ENCODE peak calls at places on chromosome 1, in seven cellular contexts. L, A, S, U, N, Y and R are unnamed samples.

GRCh38 chr1:230778916-230779590 is 31.9 kb downstream of the CAPN9 start:
- DNase-seq in Y (no peak), N (no peak), A (no peak), S (peak), U (no peak), L (no peak), R (no peak)

GRCh38 chr1:3114131-3114744 is 45.2 kb downstream of the PRDM16 start:
- DNase-seq in L (no peak), S (no peak), Y (no peak), N (no peak), U (no peak), A (no peak), R (no peak)

GRCh38 chr1:220300442-220301121 is 28.3 kb upstream of the RAB3GAP2 start:
- DNase-seq in S (peak), N (no peak), U (peak), A (no peak), L (no peak), Y (peak), R (no peak)

GRCh38 chr1:180186831-180187230 is 32.2 kb downstream of the QSOX1 start:
- DNase-seq in Y (no peak), S (peak), N (no peak), A (no peak), U (no peak), L (no peak), R (no peak)

GRCh38 chr1:75310067-75310466 is 175.9 kb downstream of the LHX8 start:
- DNase-seq in U (no peak), L (no peak), Y (no peak), S (peak), A (no peak), N (no peak), R (no peak)

GRCh38 chr1:230137328-230137815 is 70.3 kb downstream of the GALNT2 start:
- DNase-seq in N (no peak), S (no peak), L (no peak), U (no peak), Y (no peak), A (no peak), R (no peak)

GRCh38 chr1:182301467-182302198 is 90.0 kb downstream of the GLUL start:
- DNase-seq in Y (peak), L (no peak), A (peak), U (no peak), N (no peak), S (peak), R (peak)

GRCh38 chr1:6508154-6508875 is 16.8 kb upstream of the PLEKHG5 start:
- DNase-seq in S (no peak), A (no peak), U (no peak), L (no peak), N (no peak), Y (no peak), R (no peak)

GRCh38 chr1:227885648-227886502 is 61.9 kb downstream of the WNT9A start:
- DNase-seq in U (no peak), S (peak), A (no peak), L (no peak), Y (no peak), N (no peak), R (no peak)

GRCh38 chr1:171372418-171373088 is 58.6 kb downstream of the FMO4 start:
- DNase-seq in S (peak), U (no peak), L (no peak), A (no peak), N (no peak), Y (no peak), R (no peak)

GRCh38 chr1:114061431-114061830 is 82.2 kb downstream of the OLFML3 start:
- DNase-seq in S (peak), L (no peak), N (no peak), Y (no peak), A (no peak), U (no peak), R (no peak)